ENCODE peak calls at places on chromosomes 6 and 20, in seven cellular contexts. One of them, this sample, is unnamed.

GRCh38 chr6:122663981-122664380 is 53.8 kb downstream of the PKIB start:
- DNase-seq in astrocyte of the cerebellum: no peak
- DNase-seq in activated B cell treated with CpG ODN at 0.5 μM for 24 hours: no peak
- DNase-seq in HCT116: no peak
- DNase-seq in GM12864: no peak
- DNase-seq in BJ: no peak
- DNase-seq in cardiac muscle cell: no peak
- DNase-seq in this sample: no peak

GRCh38 chr6:72580281-72580940 is 41.5 kb upstream of the KCNQ5 start:
- DNase-seq in astrocyte of the cerebellum: peak
- DNase-seq in activated B cell treated with CpG ODN at 0.5 μM for 24 hours: no peak
- DNase-seq in HCT116: peak
- DNase-seq in GM12864: no peak
- DNase-seq in BJ: peak
- DNase-seq in cardiac muscle cell: peak
- DNase-seq in this sample: peak

GRCh38 chr6:110517601-110518280 is 41.3 kb upstream of the SLC22A16 start:
- DNase-seq in astrocyte of the cerebellum: no peak
- DNase-seq in activated B cell treated with CpG ODN at 0.5 μM for 24 hours: no peak
- DNase-seq in HCT116: no peak
- DNase-seq in GM12864: no peak
- DNase-seq in BJ: no peak
- DNase-seq in cardiac muscle cell: peak
- DNase-seq in this sample: no peak

GRCh38 chr6:157978021-157978783 is 3.5 kb upstream of the SYNJ2 start:
- DNase-seq in astrocyte of the cerebellum: no peak
- DNase-seq in activated B cell treated with CpG ODN at 0.5 μM for 24 hours: no peak
- DNase-seq in HCT116: no peak
- DNase-seq in GM12864: no peak
- DNase-seq in BJ: no peak
- DNase-seq in cardiac muscle cell: peak
- DNase-seq in this sample: no peak

GRCh38 chr20:21613512-21613911 is 92.0 kb upstream of the PAX1 start:
- DNase-seq in astrocyte of the cerebellum: no peak
- DNase-seq in activated B cell treated with CpG ODN at 0.5 μM for 24 hours: no peak
- DNase-seq in HCT116: no peak
- DNase-seq in GM12864: no peak
- DNase-seq in BJ: no peak
- DNase-seq in cardiac muscle cell: no peak
- DNase-seq in this sample: no peak

GRCh38 chr6:68502946-68503345 is 132.1 kb upstream of the ADGRB3 start:
- DNase-seq in astrocyte of the cerebellum: no peak
- DNase-seq in activated B cell treated with CpG ODN at 0.5 μM for 24 hours: no peak
- DNase-seq in HCT116: no peak
- DNase-seq in GM12864: no peak
- DNase-seq in BJ: no peak
- DNase-seq in cardiac muscle cell: no peak
- DNase-seq in this sample: no peak

GRCh38 chr6:170261643-170262480 is 29.0 kb downstream of the DLL1 start:
- DNase-seq in astrocyte of the cerebellum: no peak
- DNase-seq in activated B cell treated with CpG ODN at 0.5 μM for 24 hours: no peak
- DNase-seq in HCT116: no peak
- DNase-seq in GM12864: no peak
- DNase-seq in BJ: no peak
- DNase-seq in cardiac muscle cell: no peak
- DNase-seq in this sample: no peak

GRCh38 chr20:12410783-12411182 is 493.1 kb downstream of the BTBD3 start:
- DNase-seq in astrocyte of the cerebellum: no peak
- DNase-seq in activated B cell treated with CpG ODN at 0.5 μM for 24 hours: no peak
- DNase-seq in HCT116: no peak
- DNase-seq in GM12864: no peak
- DNase-seq in BJ: no peak
- DNase-seq in cardiac muscle cell: no peak
- DNase-seq in this sample: no peak

GRCh38 chr20:53805895-53806384 is 212.3 kb upstream of the ZNF217 start:
- DNase-seq in astrocyte of the cerebellum: no peak
- DNase-seq in activated B cell treated with CpG ODN at 0.5 μM for 24 hours: no peak
- DNase-seq in HCT116: no peak
- DNase-seq in GM12864: no peak
- DNase-seq in BJ: peak
- DNase-seq in cardiac muscle cell: peak
- DNase-seq in this sample: no peak

GRCh38 chr6:152270301-152270925 is 366.7 kb downstream of the SYNE1 start:
- DNase-seq in astrocyte of the cerebellum: no peak
- DNase-seq in activated B cell treated with CpG ODN at 0.5 μM for 24 hours: no peak
- DNase-seq in HCT116: no peak
- DNase-seq in GM12864: no peak
- DNase-seq in BJ: no peak
- DNase-seq in cardiac muscle cell: peak
- DNase-seq in this sample: no peak

GRCh38 chr6:152271681-152272464 is 365.3 kb downstream of the SYNE1 start:
- DNase-seq in astrocyte of the cerebellum: peak
- DNase-seq in activated B cell treated with CpG ODN at 0.5 μM for 24 hours: no peak
- DNase-seq in HCT116: no peak
- DNase-seq in GM12864: no peak
- DNase-seq in BJ: no peak
- DNase-seq in cardiac muscle cell: peak
- DNase-seq in this sample: peak

GRCh38 chr6:152272486-152272885 is 364.7 kb downstream of the SYNE1 start:
- DNase-seq in astrocyte of the cerebellum: no peak
- DNase-seq in activated B cell treated with CpG ODN at 0.5 μM for 24 hours: no peak
- DNase-seq in HCT116: no peak
- DNase-seq in GM12864: no peak
- DNase-seq in BJ: no peak
- DNase-seq in cardiac muscle cell: no peak
- DNase-seq in this sample: no peak

GRCh38 chr6:152273002-152273401 is 364.2 kb downstream of the SYNE1 start:
- DNase-seq in astrocyte of the cerebellum: no peak
- DNase-seq in activated B cell treated with CpG ODN at 0.5 μM for 24 hours: no peak
- DNase-seq in HCT116: no peak
- DNase-seq in GM12864: no peak
- DNase-seq in BJ: no peak
- DNase-seq in cardiac muscle cell: peak
- DNase-seq in this sample: no peak

DNA sequence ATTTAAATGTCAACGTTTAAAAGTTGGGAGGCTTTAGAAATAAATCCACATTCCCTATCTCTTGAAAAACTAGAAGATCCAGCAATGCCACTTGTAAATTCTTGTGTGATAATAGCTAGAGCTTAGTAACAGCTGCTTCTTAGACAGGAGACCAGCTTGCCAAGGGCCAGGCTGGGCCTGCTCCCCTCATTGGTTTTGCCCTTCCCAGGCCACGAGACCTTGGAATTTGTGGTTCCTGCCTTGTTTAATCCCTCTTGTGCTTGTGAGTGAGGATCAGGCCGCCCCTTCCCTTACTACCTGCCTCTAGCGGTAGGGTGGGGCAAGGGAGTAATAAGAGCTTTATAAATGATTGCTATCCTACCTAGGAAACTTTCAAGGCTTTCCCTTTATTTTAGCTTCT is 363.5 kb downstream of the SYNE1 start:
- DNase-seq in astrocyte of the cerebellum: no peak
- DNase-seq in activated B cell treated with CpG ODN at 0.5 μM for 24 hours: no peak
- DNase-seq in HCT116: no peak
- DNase-seq in GM12864: no peak
- DNase-seq in BJ: no peak
- DNase-seq in cardiac muscle cell: peak
- DNase-seq in this sample: no peak
- TF ChIP-seq CTCF in astrocyte of the cerebellum: no peak
- TF ChIP-seq CTCF in activated B cell treated with CpG ODN at 0.5 μM for 24 hours: no peak
- TF ChIP-seq CTCF in HCT116: no peak
- TF ChIP-seq CTCF in GM12864: no peak
- TF ChIP-seq CTCF in BJ: no peak
- TF ChIP-seq CTCF in cardiac muscle cell: no peak
- TF ChIP-seq CTCF in this sample: no peak

DNA sequence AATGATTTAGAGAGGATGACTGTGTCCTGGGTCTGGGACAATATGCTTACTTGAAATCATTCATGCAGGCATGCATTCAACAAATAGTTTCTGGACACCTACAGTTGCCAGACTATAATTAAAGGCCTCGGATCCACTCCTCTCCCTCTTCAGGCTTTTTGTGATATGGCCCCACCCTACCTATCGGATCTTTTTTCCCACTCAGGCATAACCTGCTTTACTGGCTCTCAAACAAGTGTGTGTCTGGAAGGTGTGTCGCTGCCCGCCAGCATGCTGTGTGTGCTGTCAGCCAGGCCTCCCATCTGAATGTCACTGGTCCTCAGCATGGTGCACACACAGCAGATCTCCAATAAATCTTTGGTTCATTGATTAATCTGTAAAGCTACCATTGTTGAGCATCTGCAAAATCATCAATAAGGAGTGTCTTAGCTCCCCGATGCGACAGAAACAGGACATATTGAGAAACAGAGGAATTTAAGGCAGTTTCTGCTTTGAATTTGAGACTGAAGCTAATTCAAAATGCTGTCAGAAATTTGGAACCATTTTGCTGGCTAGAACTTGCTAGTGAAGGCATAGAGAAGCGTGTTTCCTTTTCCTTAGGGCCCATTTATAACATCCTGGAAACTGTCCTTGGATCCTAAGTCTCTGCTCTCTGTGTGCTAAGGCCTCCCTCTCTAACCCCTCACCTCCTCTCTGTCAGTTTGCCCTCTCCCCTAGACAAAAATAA is 23.5 kb upstream of the CCN6 start:
- DNase-seq in astrocyte of the cerebellum: no peak
- DNase-seq in activated B cell treated with CpG ODN at 0.5 μM for 24 hours: no peak
- DNase-seq in HCT116: no peak
- DNase-seq in GM12864: no peak
- DNase-seq in BJ: no peak
- DNase-seq in cardiac muscle cell: no peak
- DNase-seq in this sample: no peak
- TF ChIP-seq CTCF in astrocyte of the cerebellum: no peak
- TF ChIP-seq CTCF in activated B cell treated with CpG ODN at 0.5 μM for 24 hours: no peak
- TF ChIP-seq CTCF in HCT116: no peak
- TF ChIP-seq CTCF in GM12864: no peak
- TF ChIP-seq CTCF in BJ: no peak
- TF ChIP-seq CTCF in cardiac muscle cell: no peak
- TF ChIP-seq CTCF in this sample: no peak

GRCh38 chr20:3168829-3169590 is 4.3 kb downstream of the LZTS3 start:
- DNase-seq in astrocyte of the cerebellum: no peak
- DNase-seq in activated B cell treated with CpG ODN at 0.5 μM for 24 hours: no peak
- DNase-seq in HCT116: no peak
- DNase-seq in GM12864: no peak
- DNase-seq in BJ: no peak
- DNase-seq in cardiac muscle cell: no peak
- DNase-seq in this sample: no peak

GRCh38 chr20:3167738-3168078 is 5.6 kb downstream of the LZTS3 start:
- DNase-seq in astrocyte of the cerebellum: no peak
- DNase-seq in activated B cell treated with CpG ODN at 0.5 μM for 24 hours: no peak
- DNase-seq in HCT116: no peak
- DNase-seq in GM12864: no peak
- DNase-seq in BJ: no peak
- DNase-seq in cardiac muscle cell: no peak
- DNase-seq in this sample: no peak

GRCh38 chr20:3166913-3167342 is 6.4 kb downstream of the LZTS3 start:
- DNase-seq in astrocyte of the cerebellum: no peak
- DNase-seq in activated B cell treated with CpG ODN at 0.5 μM for 24 hours: no peak
- DNase-seq in HCT116: no peak
- DNase-seq in GM12864: no peak
- DNase-seq in BJ: no peak
- DNase-seq in cardiac muscle cell: no peak
- DNase-seq in this sample: no peak

GRCh38 chr20:3166338-3166912 is 6.8 kb upstream of the FASTKD5 start:
- DNase-seq in astrocyte of the cerebellum: no peak
- DNase-seq in activated B cell treated with CpG ODN at 0.5 μM for 24 hours: no peak
- DNase-seq in HCT116: no peak
- DNase-seq in GM12864: no peak
- DNase-seq in BJ: no peak
- DNase-seq in cardiac muscle cell: no peak
- DNase-seq in this sample: no peak

DNA sequence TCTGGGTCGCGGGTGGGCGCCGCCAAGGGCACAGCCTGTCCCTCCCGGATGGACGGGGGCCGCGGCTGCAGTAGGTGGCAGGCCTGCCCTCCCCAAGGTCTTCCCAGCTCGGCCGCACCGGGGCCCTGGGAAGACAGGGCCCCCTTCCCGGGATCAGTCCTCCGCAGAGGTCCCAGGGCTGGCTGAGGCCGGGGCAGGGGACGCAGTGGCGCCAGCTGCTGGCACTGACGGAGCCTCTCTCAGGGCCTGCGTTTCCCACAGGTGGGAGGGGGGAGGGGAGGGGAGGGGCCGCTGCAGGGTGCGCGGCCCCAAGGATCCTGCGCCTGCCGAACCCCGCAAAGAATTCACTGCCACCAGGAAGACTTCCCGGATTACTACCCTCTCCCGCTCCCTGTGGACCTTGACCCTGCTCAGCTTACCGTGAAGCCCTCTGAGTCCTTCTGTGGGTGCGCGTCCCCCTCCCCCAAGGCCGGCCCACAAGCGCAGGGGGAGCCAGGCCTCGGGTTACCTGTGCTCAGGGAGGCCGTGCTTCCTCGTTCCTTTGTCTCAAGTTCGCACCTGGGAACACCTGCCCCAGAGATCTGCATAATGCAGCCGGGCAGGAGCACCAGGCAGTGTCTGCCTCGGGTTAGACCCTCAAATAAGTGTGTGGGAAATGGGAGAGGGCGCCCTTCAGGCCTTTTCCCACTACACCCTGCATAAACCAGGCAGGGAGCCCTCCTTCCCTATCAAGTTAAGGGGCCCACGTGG is 5.1 kb downstream of the LZTS3 start:
- DNase-seq in astrocyte of the cerebellum: no peak
- DNase-seq in activated B cell treated with CpG ODN at 0.5 μM for 24 hours: no peak
- DNase-seq in HCT116: no peak
- DNase-seq in GM12864: no peak
- DNase-seq in BJ: no peak
- DNase-seq in cardiac muscle cell: no peak
- DNase-seq in this sample: peak
- TF ChIP-seq CTCF in astrocyte of the cerebellum: no peak
- TF ChIP-seq CTCF in activated B cell treated with CpG ODN at 0.5 μM for 24 hours: no peak
- TF ChIP-seq CTCF in HCT116: no peak
- TF ChIP-seq CTCF in GM12864: no peak
- TF ChIP-seq CTCF in BJ: no peak
- TF ChIP-seq CTCF in cardiac muscle cell: no peak
- TF ChIP-seq CTCF in this sample: no peak

GRCh38 chr6:119076966-119077642 is 1.4 kb downstream of the FAM184A start:
- DNase-seq in astrocyte of the cerebellum: no peak
- DNase-seq in activated B cell treated with CpG ODN at 0.5 μM for 24 hours: no peak
- DNase-seq in HCT116: no peak
- DNase-seq in GM12864: no peak
- DNase-seq in BJ: no peak
- DNase-seq in cardiac muscle cell: no peak
- DNase-seq in this sample: no peak

GRCh38 chr6:119077643-119078448 is 618 bp downstream of the FAM184A start:
- DNase-seq in astrocyte of the cerebellum: no peak
- DNase-seq in activated B cell treated with CpG ODN at 0.5 μM for 24 hours: peak
- DNase-seq in HCT116: no peak
- DNase-seq in GM12864: no peak
- DNase-seq in BJ: no peak
- DNase-seq in cardiac muscle cell: peak
- DNase-seq in this sample: peak

GRCh38 chr6:119079288-119079809 is 885 bp upstream of the FAM184A start:
- DNase-seq in astrocyte of the cerebellum: peak
- DNase-seq in activated B cell treated with CpG ODN at 0.5 μM for 24 hours: no peak
- DNase-seq in HCT116: no peak
- DNase-seq in GM12864: no peak
- DNase-seq in BJ: no peak
- DNase-seq in cardiac muscle cell: peak
- DNase-seq in this sample: no peak

GRCh38 chr6:119076173-119076965 is 2.1 kb downstream of the FAM184A start:
- DNase-seq in astrocyte of the cerebellum: no peak
- DNase-seq in activated B cell treated with CpG ODN at 0.5 μM for 24 hours: no peak
- DNase-seq in HCT116: no peak
- DNase-seq in GM12864: no peak
- DNase-seq in BJ: no peak
- DNase-seq in cardiac muscle cell: no peak
- DNase-seq in this sample: no peak

GRCh38 chr6:119078449-119079287 is at the start of gene FAM184A:
- DNase-seq in astrocyte of the cerebellum: peak
- DNase-seq in activated B cell treated with CpG ODN at 0.5 μM for 24 hours: peak
- DNase-seq in HCT116: peak
- DNase-seq in GM12864: no peak
- DNase-seq in BJ: no peak
- DNase-seq in cardiac muscle cell: peak
- DNase-seq in this sample: peak
- TF ChIP-seq CTCF in astrocyte of the cerebellum: peak
- TF ChIP-seq CTCF in activated B cell treated with CpG ODN at 0.5 μM for 24 hours: no peak
- TF ChIP-seq CTCF in HCT116: no peak
- TF ChIP-seq CTCF in GM12864: peak
- TF ChIP-seq CTCF in BJ: peak
- TF ChIP-seq CTCF in cardiac muscle cell: peak
- TF ChIP-seq CTCF in this sample: peak

This sample was measured in GM20000.